ENCODE peak calls at places on chromosomes 3 and 15, in four cellular contexts. F is body of pancreas, X is lower lobe of right lung, B is IMR-90. I is an unnamed sample.

GRCh38 chr3:173743111-173743510 is 345.6 kb downstream of the NLGN1 start:
- DNase-seq in B (peak; percentile 47), X (no peak), F (no peak), I (no peak)

GRCh38 chr15:43293402-43293801 is 26.7 kb upstream of the TGM5 start:
- DNase-seq in B (no peak), X (no peak), F (peak; percentile 26), I (peak; percentile 10)

GRCh38 chr3:48563382-48563918 is at the start of gene UCN2:
- DNase-seq in X (no peak), B (peak; percentile 21), F (no peak), I (no peak)

GRCh38 chr3:4828279-4829030 is 150.8 kb upstream of the BHLHE40 start:
- DNase-seq in F (no peak), B (peak; percentile 31), X (peak; percentile 59), I (no peak)

GRCh38 chr3:168847293-168847883 is 751.7 kb upstream of the GOLIM4 start:
- DNase-seq in B (peak; percentile 57), F (no peak), X (no peak), I (peak; percentile 59)

GRCh38 chr3:20007960-20008359 is 4.1 kb downstream of the PP2D1 start:
- DNase-seq in B (no peak), X (no peak), F (no peak), I (no peak)

GRCh38 chr3:175432338-175433025 is 573.3 kb downstream of the NAALADL2 start:
- DNase-seq in X (no peak), F (no peak), B (peak; percentile 56), I (no peak)

GRCh38 chr15:76313731-76314130 is 2.5 kb upstream of the ETFA start:
- DNase-seq in X (no peak), F (no peak), B (no peak), I (no peak)

GRCh38 chr3:171284308-171285075 is 175.7 kb downstream of the TNIK start:
- DNase-seq in F (no peak), X (no peak), B (peak; percentile 98), I (peak; percentile 86)

GRCh38 chr3:16130066-16130465 is 44.4 kb upstream of the GALNT15 start:
- DNase-seq in X (no peak), F (no peak), B (peak; percentile 93), I (no peak)
- TF ChIP-seq CTCF in X (no peak), F (no peak), B (peak; percentile 3), I (no peak)

GRCh38 chr15:58731756-58732535 is 17.6 kb downstream of the ADAM10 start:
- DNase-seq in F (no peak), B (peak; percentile 77), X (no peak), I (no peak)
- H3K4me3 ChIP-seq in F (no peak overlapping the region), B (no peak overlapping the region), X (no peak overlapping the region), I (no peak overlapping the region)

DNA sequence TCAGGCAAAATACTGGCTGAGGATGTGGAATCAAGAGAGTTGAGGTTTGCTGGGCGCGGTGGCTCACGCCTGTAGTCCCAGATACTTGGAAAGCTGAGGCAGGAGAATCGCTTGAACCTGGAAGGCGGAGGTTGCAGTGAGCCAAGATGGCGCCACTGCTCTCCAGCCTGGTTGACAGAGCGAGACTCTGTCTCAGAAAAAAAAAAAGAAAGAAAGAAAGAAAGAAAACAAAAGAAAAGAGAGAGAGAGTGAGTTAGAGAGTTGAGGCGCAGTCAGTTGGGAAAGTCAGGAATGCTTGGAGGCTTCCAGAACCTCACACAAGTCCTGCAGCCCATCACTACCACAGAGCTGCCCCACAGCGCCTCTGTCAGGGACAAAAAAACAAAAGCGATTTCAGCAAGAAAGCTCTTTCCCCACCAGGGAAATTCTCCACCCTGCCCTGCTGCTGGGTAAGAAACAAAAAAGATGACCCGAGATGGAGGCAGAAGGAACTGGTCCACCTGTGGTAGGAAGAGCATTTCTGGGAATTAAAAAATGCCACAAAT is 13.8 kb downstream of the HDC start:
- DNase-seq in X (no peak), B (no peak), F (no peak), I (no peak)
- TF ChIP-seq CTCF in X (no peak), B (no peak), F (no peak), I (no peak)

DNA sequence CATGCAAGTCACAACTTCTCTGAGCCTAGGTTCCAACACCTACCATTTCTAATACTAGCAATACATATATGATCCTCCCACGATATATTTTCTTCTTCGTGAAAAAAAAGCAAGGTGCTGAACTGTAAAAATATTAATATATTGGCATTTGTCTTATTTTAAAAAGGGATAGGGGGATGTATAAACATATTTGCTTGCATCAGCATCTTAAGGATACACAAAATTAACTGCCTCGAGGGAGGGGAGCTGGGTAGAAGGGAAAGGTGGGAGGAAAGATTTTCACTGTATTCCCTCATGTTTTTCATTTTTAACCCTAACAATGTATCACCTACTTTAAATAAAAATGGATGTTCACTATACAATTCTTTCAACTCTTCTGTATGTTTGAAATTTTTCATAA is 1.3 kb downstream of the HACD2 start:
- DNase-seq in X (no peak), F (no peak), B (no peak), I (no peak)
- H3K4me3 ChIP-seq in X (peak overlapping the region; percentile 88), F (no peak overlapping the region), B (no peak overlapping the region), I (peak overlapping the region; percentile 92)

GRCh38 chr15:49370782-49371181 is 52.3 kb upstream of the FGF7 start:
- DNase-seq in B (peak; percentile 39), F (no peak), X (no peak), I (peak; percentile 10)
- TF ChIP-seq CTCF in B (peak; percentile 31), F (no peak), X (no peak), I (peak; percentile 7)

DNA sequence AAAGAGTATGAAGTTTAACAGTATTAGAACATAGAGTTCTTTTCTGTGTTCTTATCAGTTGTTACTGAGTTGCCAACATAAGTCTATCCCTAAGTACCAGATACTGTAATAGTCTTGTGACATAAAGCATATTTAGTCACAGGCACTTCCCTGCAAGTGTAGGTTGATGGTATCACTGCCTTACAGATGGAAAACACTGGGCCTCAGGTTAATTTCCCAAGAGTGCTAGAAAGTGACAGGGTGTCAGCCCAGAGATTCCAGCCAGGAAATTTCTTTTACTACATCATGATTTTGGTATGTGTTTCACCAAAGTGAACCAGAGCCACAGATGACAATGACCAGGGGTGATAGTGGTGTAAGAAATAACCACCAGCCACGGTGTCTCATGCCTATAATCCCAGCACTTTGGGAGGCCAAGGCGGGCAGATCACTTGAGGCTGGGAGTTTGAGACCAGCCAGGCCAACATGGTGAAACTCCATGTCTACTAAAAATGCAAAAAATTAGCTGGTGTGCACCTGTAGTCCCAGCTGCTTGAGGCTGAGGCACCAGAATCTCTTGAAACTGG is 3.2 kb downstream of the EIF1B start:
- DNase-seq in B (peak; percentile 16), F (no peak), X (no peak), I (no peak)
- H3K4me3 ChIP-seq in B (no peak overlapping the region), F (no peak overlapping the region), X (no peak overlapping the region), I (no peak overlapping the region)

GRCh38 chr3:182909318-182910040 is 70.9 kb downstream of the DCUN1D1 start:
- DNase-seq in X (no peak), F (no peak), B (no peak), I (no peak)
- TF ChIP-seq CTCF in X (peak; percentile 37), F (peak; percentile 17), B (peak; percentile 56), I (peak; percentile 35)

GRCh38 chr3:11035757-11036505 is 43.4 kb downstream of the SLC6A1 start:
- DNase-seq in X (no peak), B (no peak), F (no peak), I (no peak)

GRCh38 chr3:11037966-11038365 is 45.4 kb downstream of the SLC6A1 start:
- DNase-seq in X (no peak), F (no peak), B (no peak), I (no peak)

GRCh38 chr3:11029948-11030347 is 37.4 kb downstream of the SLC6A1 start:
- DNase-seq in X (no peak), F (no peak), B (no peak), I (no peak)

GRCh38 chr3:11037241-11037873 is 44.8 kb downstream of the SLC6A1 start:
- DNase-seq in F (no peak), X (no peak), B (no peak), I (no peak)

GRCh38 chr3:11034297-11035000 is 41.9 kb downstream of the SLC6A1 start:
- DNase-seq in X (no peak), F (no peak), B (no peak), I (no peak)
- H3K4me3 ChIP-seq in X (no peak overlapping the region), F (no peak overlapping the region), B (no peak overlapping the region), I (no peak overlapping the region)